ENCODE peak calls at places on chromosome 13, in nine cellular contexts. M is ascending aorta, W is OCI-LY7, B is hepatocyte, I is SJCRH30, K is A549, E is cardiac muscle cell, D is mesendoderm, U is Peyer's patch. V is an unnamed sample.

GRCh38 chr13:28282451-28282850 is 144.1 kb downstream of the PAN3 start:
- DNase-seq in M (no peak), W (no peak), B (no peak), I (no peak), K (no peak), E (no peak), D (no peak), U (no peak), V (no peak)

GRCh38 chr13:34751492-34751891 is 190.6 kb upstream of the NBEA start:
- DNase-seq in M (no peak), W (no peak), B (no peak), I (no peak), K (no peak), E (no peak), D (peak; percentile 43), U (no peak), V (no peak)

GRCh38 chr13:80245162-80245733 is 95.7 kb downstream of the SPRY2 start:
- DNase-seq in M (no peak), W (no peak), B (no peak), I (no peak), K (no peak), E (no peak), D (peak; percentile 10), U (no peak), V (no peak)

GRCh38 chr13:45545686-45546409 is 69.7 kb downstream of the ERICH6B start:
- DNase-seq in M (no peak), W (no peak), B (no peak), I (no peak), K (no peak), E (no peak), D (no peak), U (no peak), V (no peak)

GRCh38 chr13:40680659-40681323 is 14.3 kb upstream of the FOXO1 start:
- DNase-seq in M (no peak), W (no peak), B (no peak), I (no peak), K (no peak), E (no peak), D (peak; percentile 83), U (no peak), V (no peak)

GRCh38 chr13:95605426-95606125 is 38.9 kb downstream of the DZIP1 start:
- DNase-seq in M (no peak), W (no peak), B (no peak), I (no peak), K (no peak), E (no peak), D (no peak), U (no peak), V (peak; percentile 59)

GRCh38 chr13:48780713-48781341 is 127.1 kb downstream of the CYSLTR2 start:
- DNase-seq in M (no peak), W (no peak), B (no peak), I (no peak), K (no peak), E (no peak), D (no peak), U (no peak), V (no peak)

GRCh38 chr13:60411983-60412382 is 15.0 kb downstream of the TDRD3 start:
- DNase-seq in M (no peak), W (no peak), B (no peak), I (no peak), K (no peak), E (peak; percentile 62), D (no peak), U (no peak), V (no peak)

GRCh38 chr13:48585456-48585840 is 52.6 kb upstream of the RCBTB2 start:
- DNase-seq in M (no peak), W (no peak), B (no peak), I (peak; percentile 50), K (no peak), E (peak; percentile 88), D (no peak), U (no peak), V (peak; percentile 23)

GRCh38 chr13:37959284-37959683 is 89.7 kb upstream of the TRPC4 start:
- DNase-seq in M (no peak), W (no peak), B (no peak), I (no peak), K (no peak), E (no peak), D (no peak), U (no peak), V (no peak)

GRCh38 chr13:111977184-111977516 is 89.8 kb upstream of the SOX1 start:
- DNase-seq in M (no peak), W (no peak), B (no peak), I (no peak), K (no peak), E (no peak), D (no peak), U (no peak), V (no peak)

GRCh38 chr13:104318121-104318520 is 1251.9 kb upstream of the SLC10A2 start:
- DNase-seq in M (no peak), W (no peak), B (peak; percentile 46), I (no peak), K (no peak), E (peak; percentile 69), D (no peak), U (no peak), V (no peak)

GRCh38 chr13:73876323-73876722 is 257.9 kb downstream of the KLF12 start:
- DNase-seq in M (no peak), W (no peak), B (no peak), I (no peak), K (no peak), E (peak; percentile 47), D (peak; percentile 60), U (no peak), V (no peak)
- H3K27ac ChIP-seq in M (no peak overlapping the region), W (no peak overlapping the region), B (no peak overlapping the region), I (no peak overlapping the region), K (no peak overlapping the region), E (no peak overlapping the region), D (no peak overlapping the region), U (no peak overlapping the region), V (no peak overlapping the region)

GRCh38 chr13:29921542-29921941 is 71.1 kb upstream of the UBL3 start:
- DNase-seq in M (no peak), W (no peak), B (no peak), I (no peak), K (no peak), E (no peak), D (no peak), U (no peak), V (no peak)

GRCh38 chr13:29923554-29924481 is 73.4 kb upstream of the UBL3 start:
- DNase-seq in M (peak; percentile 81), W (peak; percentile 39), B (peak; percentile 95), I (peak; percentile 68), K (peak; percentile 98), E (peak; percentile 95), D (peak; percentile 98), U (peak; percentile 86), V (peak; percentile 93)

GRCh38 chr13:29924482-29924884 is 74.1 kb upstream of the UBL3 start:
- DNase-seq in M (no peak), W (no peak), B (peak; percentile 36), I (peak; percentile 34), K (peak; percentile 64), E (peak; percentile 20), D (peak; percentile 54), U (no peak), V (no peak)

GRCh38 chr13:29922896-29923295 is 72.5 kb upstream of the UBL3 start:
- DNase-seq in M (no peak), W (no peak), B (no peak), I (no peak), K (peak; percentile 25), E (peak; percentile 67), D (no peak), U (no peak), V (no peak)

GRCh38 chr13:29922281-29922821 is 71.9 kb upstream of the UBL3 start:
- DNase-seq in M (no peak), W (no peak), B (no peak), I (peak; percentile 44), K (peak; percentile 16), E (peak; percentile 25), D (no peak), U (no peak), V (no peak)
- H3K27ac ChIP-seq in M (peak overlapping the region; percentile 85), W (no peak overlapping the region), B (peak overlapping the region; percentile 97), I (peak overlapping the region; percentile 69), K (peak overlapping the region; percentile 99), E (no peak overlapping the region), D (no peak overlapping the region), U (no peak overlapping the region), V (no peak overlapping the region)

DNA sequence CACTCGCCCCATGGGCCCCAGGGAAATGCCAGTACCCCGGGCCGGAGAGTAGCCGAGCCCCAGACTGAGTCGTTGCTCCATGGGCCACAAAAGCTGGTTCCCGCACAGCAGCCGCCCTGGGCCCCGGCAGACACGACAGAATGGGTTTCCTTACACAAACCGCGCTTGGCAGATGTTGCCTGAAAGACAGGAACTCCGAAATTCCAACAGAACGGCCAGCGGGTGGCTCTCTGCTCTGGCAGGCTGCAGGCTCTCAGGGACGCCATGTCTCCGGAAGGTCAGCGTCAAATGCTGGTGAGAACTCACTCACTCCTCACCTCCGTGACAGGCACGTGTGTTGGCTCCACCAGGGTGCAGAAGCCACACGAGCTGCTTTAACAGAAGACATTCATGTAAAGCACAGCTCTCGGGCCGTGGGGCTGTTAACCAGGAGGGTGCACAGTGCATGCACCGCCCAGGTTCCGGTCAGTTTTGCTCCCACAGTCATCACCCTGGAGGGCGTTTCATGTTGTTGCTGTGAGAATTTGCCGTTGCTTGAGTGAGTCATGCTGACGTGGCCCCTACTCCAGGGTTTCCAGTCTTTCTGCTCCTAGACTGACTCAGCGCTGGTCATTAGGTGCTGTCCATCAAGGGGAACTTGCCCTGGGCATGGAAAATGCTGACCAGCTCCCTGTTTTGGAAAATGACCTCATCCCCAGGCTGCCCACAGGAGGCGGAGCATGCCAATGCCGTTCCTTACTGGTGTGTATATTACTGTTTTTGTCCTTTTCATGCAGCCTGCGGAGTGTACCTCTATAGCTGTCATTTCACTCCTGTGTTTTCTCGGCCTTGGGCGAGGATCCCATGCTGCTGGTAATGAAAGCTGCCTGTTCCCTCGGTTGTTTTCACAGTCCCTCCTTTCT is 44.8 kb downstream of the ANKRD10 start:
- DNase-seq in M (peak; percentile 98), W (no peak), B (peak; percentile 91), I (peak; percentile 95), K (peak; percentile 96), E (peak; percentile 99), D (peak; percentile 89), U (peak; percentile 62), V (peak; percentile 79)
- H3K27ac ChIP-seq in M (peak overlapping the region; percentile 89), W (no peak overlapping the region), B (peak overlapping the region; percentile 84), I (peak overlapping the region; percentile 87), K (peak overlapping the region; percentile 52), E (no peak overlapping the region), D (no peak overlapping the region), U (peak overlapping the region; percentile 71), V (peak overlapping the region; percentile 78)

GRCh38 chr13:33206945-33207615 is 78.5 kb downstream of the STARD13 start:
- DNase-seq in M (no peak), W (no peak), B (no peak), I (no peak), K (no peak), E (no peak), D (no peak), U (no peak), V (no peak)

GRCh38 chr13:33204130-33204927 is 81.2 kb downstream of the STARD13 start:
- DNase-seq in M (no peak), W (no peak), B (peak; percentile 70), I (no peak), K (no peak), E (peak; percentile 95), D (no peak), U (no peak), V (no peak)

GRCh38 chr13:33205804-33206221 is 79.7 kb downstream of the STARD13 start:
- DNase-seq in M (no peak), W (no peak), B (no peak), I (no peak), K (no peak), E (peak; percentile 33), D (no peak), U (no peak), V (no peak)

GRCh38 chr13:33206425-33206824 is 79.1 kb downstream of the STARD13 start:
- DNase-seq in M (no peak), W (no peak), B (no peak), I (no peak), K (no peak), E (no peak), D (no peak), U (no peak), V (no peak)

GRCh38 chr13:33205224-33205623 is 80.3 kb downstream of the STARD13 start:
- DNase-seq in M (no peak), W (no peak), B (no peak), I (no peak), K (no peak), E (no peak), D (no peak), U (no peak), V (no peak)
- H3K27ac ChIP-seq in M (peak overlapping the region; percentile 82), W (no peak overlapping the region), B (peak overlapping the region; percentile 65), I (no peak overlapping the region), K (no peak overlapping the region), E (no peak overlapping the region), D (no peak overlapping the region), U (peak overlapping the region; percentile 72), V (no peak overlapping the region)